ENCODE peak calls at places on chromosomes 7 and 10, in nine cellular contexts. T is left ventricle myocardium superior; N is activated T-helper 1 cell treated with anti-CD3 and anti-CD28 coated beads, Interleukin-2, amount 50 U/mL, for 16 hours; O is stimulated activated CD4-positive, alpha-beta T cell treated with anti-CD3 and anti-CD28 coated beads, Interleukin-2, amount 100 ng/mL, for 48 hours; J is choroid plexus epithelial cell; K is kidney epithelial cell; R is lung microvascular endothelial cell; A is fibroblast of the conjunctiva; I is iPS DF 6.9. M is an unnamed sample.

GRCh38 chr10:27745719-27746363 is at the start of gene MKX:
- DNase-seq in R (peak; percentile 64), N (no peak), O (peak; percentile 17), I (no peak), T (peak; percentile 48), A (no peak), J (no peak), K (no peak), M (no peak)

GRCh38 chr10:70669015-70669414 is 3.3 kb upstream of the ADAMTS14 start:
- DNase-seq in J (no peak), K (no peak), O (no peak), R (no peak), N (no peak), I (no peak), A (no peak), T (no peak), M (no peak)

GRCh38 chr7:36287371-36288241 is 102.1 kb upstream of the ANLN start:
- DNase-seq in K (no peak), I (no peak), T (no peak), J (no peak), A (no peak), R (no peak), N (no peak), O (no peak), M (no peak)

GRCh38 chr7:141071260-141071854 is 2.5 kb upstream of the TMEM178B start:
- DNase-seq in A (no peak), N (no peak), R (no peak), J (peak; percentile 23), K (no peak), O (peak; percentile 42), I (peak; percentile 74), T (peak; percentile 60), M (no peak)

GRCh38 chr10:122019414-122019975 is 30.5 kb downstream of the TACC2 start:
- DNase-seq in K (no peak), O (no peak), T (peak; percentile 46), R (no peak), J (no peak), A (no peak), I (no peak), N (no peak), M (no peak)

GRCh38 chr7:39911167-39911566 is 38.9 kb upstream of the CDK13 start:
- DNase-seq in N (no peak), K (no peak), T (no peak), A (no peak), I (no peak), R (no peak), J (peak; percentile 22), O (no peak), M (no peak)

GRCh38 chr10:93063977-93064660 is 3.5 kb downstream of the CYP26C1 start:
- DNase-seq in I (no peak), O (no peak), N (no peak), A (no peak), R (no peak), K (no peak), T (no peak), J (no peak), M (no peak)

GRCh38 chr10:50540069-50540825 is 83.5 kb downstream of the SGMS1 start:
- DNase-seq in O (peak; percentile 27), T (no peak), N (no peak), K (no peak), A (no peak), R (no peak), I (no peak), J (no peak), M (no peak)

GRCh38 chr10:19247843-19248242 is 199.2 kb downstream of the MALRD1 start:
- DNase-seq in O (no peak), A (no peak), T (no peak), I (no peak), R (no peak), K (no peak), N (no peak), J (no peak), M (no peak)

GRCh38 chr10:119135517-119135890 is 30.0 kb downstream of the SFXN4 start:
- DNase-seq in O (no peak), I (no peak), N (no peak), R (no peak), K (no peak), A (peak; percentile 53), T (no peak), J (peak; percentile 83), M (no peak)

GRCh38 chr10:360653-361052 is 225.4 kb downstream of the ZMYND11 start:
- DNase-seq in K (no peak), I (no peak), O (no peak), T (no peak), A (no peak), N (no peak), R (no peak), J (no peak), M (no peak)

GRCh38 chr7:150898475-150899011 is 46.2 kb downstream of the AOC1 start:
- DNase-seq in I (peak; percentile 58), N (peak; percentile 79), J (peak; percentile 73), O (peak; percentile 80), K (no peak), T (peak; percentile 89), A (peak; percentile 43), R (peak; percentile 73), M (no peak)

GRCh38 chr7:108222236-108222892 is 92.2 kb upstream of the LAMB4 start:
- DNase-seq in J (peak; percentile 60), N (no peak), K (no peak), I (no peak), R (no peak), O (no peak), A (no peak), T (no peak), M (peak; percentile 12)

GRCh38 chr10:99694171-99694570 is 34.9 kb downstream of the ENTPD7 start:
- DNase-seq in J (peak; percentile 85), I (no peak), T (no peak), O (no peak), R (no peak), A (peak; percentile 13), K (no peak), N (no peak), M (no peak)

GRCh38 chr10:88149906-88150305 is 286.5 kb downstream of the PTEN start:
- DNase-seq in K (no peak), R (no peak), T (no peak), A (no peak), J (no peak), I (no peak), N (no peak), O (no peak), M (no peak)

GRCh38 chr7:134460000-134460399 is 1.1 kb upstream of the AKR1B1 start:
- DNase-seq in I (no peak), T (no peak), A (no peak), O (no peak), N (no peak), K (no peak), R (no peak), J (peak; percentile 59), M (no peak)

GRCh38 chr10:11450427-11450826 is 161.0 kb downstream of the USP6NL start:
- DNase-seq in R (no peak), J (no peak), O (no peak), K (no peak), I (no peak), N (no peak), A (no peak), T (no peak), M (no peak)

GRCh38 chr7:19587291-19587690 is 121.5 kb downstream of the POLR1F start:
- DNase-seq in I (peak; percentile 7), O (no peak), T (no peak), J (no peak), K (no peak), R (no peak), N (no peak), A (no peak), M (peak; percentile 23)

GRCh38 chr7:31850066-31850465 is 163.1 kb downstream of the PPP1R17 start:
- DNase-seq in T (no peak), K (no peak), N (no peak), I (no peak), J (peak; percentile 23), A (no peak), O (no peak), R (no peak), M (no peak)

GRCh38 chr7:108570146-108570755 is 577 bp downstream of the DNAJB9 start:
- DNase-seq in R (peak; percentile 53), O (peak; percentile 23), N (no peak), T (peak; percentile 39), I (no peak), A (peak; percentile 18), K (no peak), J (peak; percentile 69), M (no peak)

GRCh38 chr7:15864260-15864991 is 177.9 kb upstream of the MEOX2 start:
- DNase-seq in N (no peak), O (no peak), T (no peak), R (no peak), A (no peak), K (no peak), I (no peak), J (no peak), M (no peak)

GRCh38 chr10:122674781-122675180 is 24.9 kb downstream of the C10orf120 start:
- DNase-seq in O (no peak), R (no peak), N (no peak), T (peak; percentile 55), A (no peak), I (no peak), K (no peak), J (no peak), M (no peak)

GRCh38 chr10:80539421-80539999 is 1.8 kb downstream of the SH2D4B start:
- DNase-seq in I (no peak), O (no peak), K (no peak), T (no peak), J (no peak), N (no peak), R (no peak), A (no peak), M (no peak)

GRCh38 chr10:68666280-68666760 is 54.7 kb upstream of the CCAR1 start:
- DNase-seq in J (peak; percentile 93), R (no peak), A (peak; percentile 71), I (no peak), O (no peak), T (no peak), N (no peak), K (no peak), M (no peak)

GRCh38 chr7:835021-835420 is 2.7 kb downstream of the SUN1 start:
- DNase-seq in R (no peak), A (no peak), N (no peak), K (no peak), O (no peak), T (no peak), J (no peak), I (no peak), M (no peak)

GRCh38 chr10:100009793-100010676 is at the start of gene DNMBP:
- DNase-seq in R (peak; percentile 94), T (peak; percentile 94), O (peak; percentile 70), K (no peak), A (peak; percentile 51), J (peak; percentile 83), N (peak; percentile 51), I (peak; percentile 22), M (no peak)

GRCh38 chr10:30437039-30437781 is 3.2 kb downstream of the MAP3K8 start:
- DNase-seq in T (no peak), A (no peak), O (peak; percentile 38), J (peak; percentile 73), R (peak; percentile 11), I (no peak), N (no peak), K (no peak), M (no peak)

GRCh38 chr10:84256510-84257342 is 11.9 kb downstream of the RGR start:
- DNase-seq in R (peak; percentile 45), J (peak; percentile 69), I (peak; percentile 52), A (peak; percentile 5), T (peak; percentile 76), N (no peak), O (peak; percentile 53), K (no peak), M (peak; percentile 45)

GRCh38 chr7:64799-65430 is 127.5 kb upstream of the FAM20C start:
- DNase-seq in T (peak; percentile 38), R (no peak), J (no peak), A (no peak), N (no peak), I (no peak), O (no peak), K (no peak), M (no peak)

GRCh38 chr7:91064938-91065337 is 199.3 kb upstream of the FZD1 start:
- DNase-seq in A (no peak), O (no peak), T (no peak), I (no peak), K (no peak), J (peak; percentile 12), R (no peak), N (no peak), M (no peak)

GRCh38 chr10:129852829-129853228 is 111.2 kb downstream of the EBF3 start:
- DNase-seq in I (no peak), N (no peak), A (no peak), J (no peak), T (no peak), K (no peak), R (no peak), O (no peak), M (no peak)

M was measured in iPS DF 19.7.